ENCODE peak calls at places on chromosomes 2 and 18, in eight cellular contexts. S, P, A, K, Q, W, I and H are unnamed samples.
A peak's percentile ranks its signal among the peaks of the same experiment; 100 is the strongest.

GRCh38 chr2:69428981-69429380 is 8.3 kb downstream of the NFU1 start:
- DNase-seq in S (peak; percentile 5), P (no peak), A (no peak), K (no peak), Q (no peak), W (no peak), I (no peak), H (no peak)

GRCh38 chr2:9102861-9103662 is 99.6 kb upstream of the MBOAT2 start:
- DNase-seq in S (no peak), P (no peak), A (no peak), K (no peak), Q (no peak), W (no peak), I (no peak), H (no peak)

GRCh38 chr2:81084101-81084500 is 779.5 kb upstream of the LRRTM1 start:
- DNase-seq in S (no peak), P (no peak), A (no peak), K (no peak), Q (no peak), W (no peak), I (no peak), H (no peak)

GRCh38 chr18:22108674-22109073 is 60.7 kb upstream of the GATA6 start:
- DNase-seq in S (no peak), P (no peak), A (no peak), K (no peak), Q (no peak), W (no peak), I (peak; percentile 29), H (no peak)

GRCh38 chr2:14560686-14561085 is 71.8 kb upstream of the LRATD1 start:
- DNase-seq in S (no peak), P (no peak), A (no peak), K (no peak), Q (no peak), W (no peak), I (no peak), H (no peak)

GRCh38 chr2:46847185-46847710 is 68.4 kb downstream of the MCFD2 start:
- DNase-seq in S (peak; percentile 96), P (peak; percentile 95), A (peak; percentile 91), K (peak; percentile 98), Q (no peak), W (peak; percentile 93), I (peak; percentile 98), H (peak; percentile 94)

GRCh38 chr2:157809212-157809611 is 66.9 kb downstream of the ACVR1 start:
- DNase-seq in S (peak; percentile 71), P (no peak), A (no peak), K (peak; percentile 41), Q (no peak), W (no peak), I (peak; percentile 40), H (no peak)

GRCh38 chr2:38499921-38500634 is 102.7 kb downstream of the HNRNPLL start:
- DNase-seq in S (no peak), P (no peak), A (no peak), K (peak; percentile 17), Q (no peak), W (peak; percentile 61), I (peak; percentile 30), H (no peak)

GRCh38 chr2:50006327-50006726 is 852.0 kb upstream of the FSHR start:
- DNase-seq in S (no peak), P (no peak), A (no peak), K (no peak), Q (no peak), W (no peak), I (no peak), H (no peak)

GRCh38 chr2:240426797-240427721 is 8.4 kb upstream of the GPC1 start:
- DNase-seq in S (peak; percentile 85), P (peak; percentile 54), A (no peak), K (peak; percentile 55), Q (no peak), W (peak; percentile 30), I (peak; percentile 74), H (no peak)

GRCh38 chr2:176002684-176003225 is 688 bp upstream of the LNPK start:
- DNase-seq in S (peak; percentile 27), P (peak; percentile 65), A (peak; percentile 66), K (peak; percentile 51), Q (no peak), W (peak; percentile 47), I (no peak), H (no peak)

GRCh38 chr2:64221935-64222334 is 77.7 kb upstream of the PELI1 start:
- DNase-seq in S (no peak), P (no peak), A (no peak), K (no peak), Q (no peak), W (no peak), I (no peak), H (no peak)

GRCh38 chr18:10303171-10303570 is 151.3 kb upstream of the APCDD1 start:
- DNase-seq in S (no peak), P (no peak), A (no peak), K (no peak), Q (no peak), W (no peak), I (no peak), H (no peak)

GRCh38 chr2:237434916-237435315 is 21.0 kb upstream of the COL6A3 start:
- DNase-seq in S (peak; percentile 75), P (no peak), A (peak; percentile 52), K (peak; percentile 90), Q (no peak), W (no peak), I (peak; percentile 92), H (no peak)

GRCh38 chr2:64260093-64260808 is 116.0 kb upstream of the PELI1 start:
- DNase-seq in S (no peak), P (no peak), A (no peak), K (no peak), Q (no peak), W (no peak), I (no peak), H (no peak)

GRCh38 chr2:225011585-225011984 is 30.7 kb downstream of the DOCK10 start:
- DNase-seq in S (no peak), P (no peak), A (no peak), K (no peak), Q (no peak), W (no peak), I (no peak), H (no peak)

GRCh38 chr2:98346259-98347236 is at the start of gene CNGA3:
- DNase-seq in S (peak; percentile 6), P (peak; percentile 67), A (no peak), K (peak; percentile 57), Q (peak; percentile 65), W (no peak), I (peak; percentile 42), H (no peak)

GRCh38 chr2:2116657-2117056 is 214.4 kb downstream of the MYT1L start:
- DNase-seq in S (no peak), P (no peak), A (no peak), K (no peak), Q (no peak), W (no peak), I (no peak), H (peak; percentile 58)

GRCh38 chr18:10726198-10727068 is 200.6 kb downstream of the NAPG start:
- DNase-seq in S (no peak), P (no peak), A (no peak), K (no peak), Q (no peak), W (no peak), I (no peak), H (no peak)

GRCh38 chr18:48023334-48024008 is 93.0 kb upstream of the SMAD2 start:
- DNase-seq in S (peak; percentile 10), P (peak; percentile 44), A (no peak), K (peak; percentile 65), Q (peak; percentile 40), W (no peak), I (peak; percentile 74), H (peak; percentile 85)

GRCh38 chr18:48815182-48815520 is 135.6 kb downstream of the SMAD7 start:
- DNase-seq in S (no peak), P (no peak), A (peak; percentile 2), K (no peak), Q (no peak), W (peak; percentile 31), I (no peak), H (no peak)

GRCh38 chr2:235034270-235035135 is 82.7 kb downstream of the SH3BP4 start:
- DNase-seq in S (no peak), P (peak; percentile 57), A (peak; percentile 17), K (no peak), Q (no peak), W (no peak), I (no peak), H (no peak)
- H3K36me3 ChIP-seq in S (peaks cover 58% of the 10 kb centered on the region), P (peaks cover 13% of the 10 kb centered on the region), A (peaks cover 8% of the 10 kb centered on the region), K (peaks cover 35% of the 10 kb centered on the region), Q (peaks cover 20% of the 10 kb centered on the region), W (no peaks in the 10 kb centered on the region), I (peaks cover 11% of the 10 kb centered on the region), H (no peaks in the 10 kb centered on the region)

GRCh38 chr2:235043762-235044500 is 92.1 kb downstream of the SH3BP4 start:
- DNase-seq in S (no peak), P (peak; percentile 79), A (no peak), K (no peak), Q (no peak), W (peak; percentile 76), I (no peak), H (no peak)
- H3K36me3 ChIP-seq in S (peaks cover 83% of the 10 kb centered on the region), P (peaks cover 30% of the 10 kb centered on the region), A (peaks cover 33% of the 10 kb centered on the region), K (peaks cover 40% of the 10 kb centered on the region), Q (peaks cover 45% of the 10 kb centered on the region), W (no peaks in the 10 kb centered on the region), I (peaks cover 24% of the 10 kb centered on the region), H (peaks cover 28% of the 10 kb centered on the region)

DNA sequence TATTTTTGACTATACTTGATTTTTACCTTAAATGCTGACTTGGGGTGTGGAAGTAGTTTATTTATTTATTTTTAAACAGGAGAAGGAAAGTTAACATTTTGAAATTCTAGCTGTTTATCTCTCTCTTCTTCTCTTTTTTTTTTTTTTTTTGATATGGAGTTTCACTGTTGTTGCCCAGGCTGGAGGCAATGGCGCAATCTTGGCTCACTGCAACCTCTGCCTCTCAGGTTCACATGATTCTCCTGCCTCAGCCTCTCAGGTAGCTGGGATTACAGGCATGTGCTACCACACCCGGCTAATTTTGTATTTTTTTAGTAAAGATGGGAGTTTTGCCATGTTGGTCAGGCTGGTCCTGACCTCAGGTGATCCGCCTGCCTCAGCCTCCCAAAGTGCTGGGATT is 11.1 kb downstream of the WDR43 start:
- DNase-seq in S (no peak), P (no peak), A (no peak), K (no peak), Q (no peak), W (no peak), I (no peak), H (no peak)
- H3K36me3 ChIP-seq in S (peaks cover 32% of the 10 kb centered on the region), P (peaks cover 80% of the 10 kb centered on the region), A (peaks cover 43% of the 10 kb centered on the region), K (peaks cover 48% of the 10 kb centered on the region), Q (peaks cover 28% of the 10 kb centered on the region), W (peaks cover 4% of the 10 kb centered on the region), I (peaks cover 29% of the 10 kb centered on the region), H (peaks cover 92% of the 10 kb centered on the region)

GRCh38 chr2:86118130-86118529 is 12.1 kb downstream of the PTCD3 start:
- DNase-seq in S (no peak), P (no peak), A (no peak), K (no peak), Q (no peak), W (no peak), I (no peak), H (no peak)
- H3K36me3 ChIP-seq in S (peaks cover 53% of the 10 kb centered on the region), P (peaks cover 94% of the 10 kb centered on the region), A (peaks cover 98% of the 10 kb centered on the region), K (peaks cover 63% of the 10 kb centered on the region), Q (peaks cover 33% of the 10 kb centered on the region), W (peaks cover 3% of the 10 kb centered on the region), I (peaks cover 79% of the 10 kb centered on the region), H (peaks cover 51% of the 10 kb centered on the region)